ENCODE peak calls at places on chromosome 12, in ten cellular contexts. One of them, this sample, is unnamed.

GRCh38 chr12:12282761-12283160 is 15.9 kb upstream of the LRP6 start:
- DNase-seq in GM03348: peak
- DNase-seq in anterior cingulate cortex: no peak
- DNase-seq in germinal center: no peak
- DNase-seq in BE2C: no peak
- DNase-seq in fibroblast of lung: peak
- DNase-seq in mucosa of descending colon: no peak
- DNase-seq in dorsolateral prefrontal cortex: no peak
- DNase-seq in osteocyte: no peak
- DNase-seq in HuH-7.5: no peak
- DNase-seq in this sample: peak

GRCh38 chr12:48946943-48947342 is 10.3 kb downstream of the ARF3 start:
- DNase-seq in GM03348: no peak
- DNase-seq in anterior cingulate cortex: no peak
- DNase-seq in germinal center: no peak
- DNase-seq in BE2C: no peak
- DNase-seq in fibroblast of lung: no peak
- DNase-seq in mucosa of descending colon: no peak
- DNase-seq in dorsolateral prefrontal cortex: no peak
- DNase-seq in osteocyte: no peak
- DNase-seq in HuH-7.5: no peak
- DNase-seq in this sample: no peak

GRCh38 chr12:18549598-18549997 is 188.2 kb downstream of the PLCZ1 start:
- DNase-seq in GM03348: no peak
- DNase-seq in anterior cingulate cortex: no peak
- DNase-seq in germinal center: no peak
- DNase-seq in BE2C: no peak
- DNase-seq in fibroblast of lung: peak
- DNase-seq in mucosa of descending colon: no peak
- DNase-seq in dorsolateral prefrontal cortex: no peak
- DNase-seq in osteocyte: no peak
- DNase-seq in HuH-7.5: no peak
- DNase-seq in this sample: no peak

GRCh38 chr12:131779027-131779426 is 49.2 kb upstream of the MMP17 start:
- DNase-seq in GM03348: no peak
- DNase-seq in anterior cingulate cortex: no peak
- DNase-seq in germinal center: no peak
- DNase-seq in BE2C: no peak
- DNase-seq in fibroblast of lung: no peak
- DNase-seq in mucosa of descending colon: no peak
- DNase-seq in dorsolateral prefrontal cortex: no peak
- DNase-seq in osteocyte: no peak
- DNase-seq in HuH-7.5: no peak
- DNase-seq in this sample: no peak

GRCh38 chr12:5166976-5167375 is 123.3 kb downstream of the KCNA5 start:
- DNase-seq in GM03348: peak
- DNase-seq in anterior cingulate cortex: no peak
- DNase-seq in germinal center: no peak
- DNase-seq in BE2C: no peak
- DNase-seq in fibroblast of lung: peak
- DNase-seq in mucosa of descending colon: peak
- DNase-seq in dorsolateral prefrontal cortex: no peak
- DNase-seq in osteocyte: no peak
- DNase-seq in HuH-7.5: no peak
- DNase-seq in this sample: peak

GRCh38 chr12:5305425-5305824 is 126.5 kb upstream of the NTF3 start:
- DNase-seq in GM03348: no peak
- DNase-seq in anterior cingulate cortex: no peak
- DNase-seq in germinal center: no peak
- DNase-seq in BE2C: no peak
- DNase-seq in fibroblast of lung: no peak
- DNase-seq in mucosa of descending colon: peak
- DNase-seq in dorsolateral prefrontal cortex: no peak
- DNase-seq in osteocyte: no peak
- DNase-seq in HuH-7.5: no peak
- DNase-seq in this sample: no peak

GRCh38 chr12:6264402-6265037 is 46.0 kb upstream of the PLEKHG6 start:
- DNase-seq in GM03348: no peak
- DNase-seq in anterior cingulate cortex: no peak
- DNase-seq in germinal center: no peak
- DNase-seq in BE2C: no peak
- DNase-seq in fibroblast of lung: no peak
- DNase-seq in mucosa of descending colon: peak
- DNase-seq in dorsolateral prefrontal cortex: peak
- DNase-seq in osteocyte: no peak
- DNase-seq in HuH-7.5: no peak
- DNase-seq in this sample: no peak

GRCh38 chr12:64611430-64612286 is 1.4 kb downstream of the RASSF3 start:
- DNase-seq in GM03348: peak
- DNase-seq in anterior cingulate cortex: no peak
- DNase-seq in germinal center: peak
- DNase-seq in BE2C: peak
- DNase-seq in fibroblast of lung: peak
- DNase-seq in mucosa of descending colon: peak
- DNase-seq in dorsolateral prefrontal cortex: no peak
- DNase-seq in osteocyte: no peak
- DNase-seq in HuH-7.5: no peak
- DNase-seq in this sample: no peak

GRCh38 chr12:43758247-43758727 is 303 bp downstream of the PUS7L start:
- DNase-seq in GM03348: peak
- DNase-seq in anterior cingulate cortex: no peak
- DNase-seq in germinal center: no peak
- DNase-seq in BE2C: peak
- DNase-seq in fibroblast of lung: peak
- DNase-seq in mucosa of descending colon: peak
- DNase-seq in dorsolateral prefrontal cortex: peak
- DNase-seq in osteocyte: no peak
- DNase-seq in HuH-7.5: peak
- DNase-seq in this sample: peak

GRCh38 chr12:120249875-120250795 is 15.4 kb downstream of the PXN start:
- DNase-seq in GM03348: no peak
- DNase-seq in anterior cingulate cortex: no peak
- DNase-seq in germinal center: no peak
- DNase-seq in BE2C: no peak
- DNase-seq in fibroblast of lung: no peak
- DNase-seq in mucosa of descending colon: peak
- DNase-seq in dorsolateral prefrontal cortex: no peak
- DNase-seq in osteocyte: no peak
- DNase-seq in HuH-7.5: no peak
- DNase-seq in this sample: no peak

GRCh38 chr12:53039851-53040250 is 10.0 kb upstream of the TNS2 start:
- DNase-seq in GM03348: no peak
- DNase-seq in anterior cingulate cortex: no peak
- DNase-seq in germinal center: no peak
- DNase-seq in BE2C: no peak
- DNase-seq in fibroblast of lung: no peak
- DNase-seq in mucosa of descending colon: no peak
- DNase-seq in dorsolateral prefrontal cortex: no peak
- DNase-seq in osteocyte: no peak
- DNase-seq in HuH-7.5: no peak
- DNase-seq in this sample: no peak

GRCh38 chr12:105978686-105979085 is 160.1 kb downstream of the NUAK1 start:
- DNase-seq in GM03348: no peak
- DNase-seq in anterior cingulate cortex: no peak
- DNase-seq in germinal center: no peak
- DNase-seq in BE2C: no peak
- DNase-seq in fibroblast of lung: peak
- DNase-seq in mucosa of descending colon: no peak
- DNase-seq in dorsolateral prefrontal cortex: no peak
- DNase-seq in osteocyte: no peak
- DNase-seq in HuH-7.5: no peak
- DNase-seq in this sample: no peak

GRCh38 chr12:111224196-111225066 is 144.5 kb downstream of the PHETA1 start:
- DNase-seq in GM03348: no peak
- DNase-seq in anterior cingulate cortex: no peak
- DNase-seq in germinal center: no peak
- DNase-seq in BE2C: peak
- DNase-seq in fibroblast of lung: no peak
- DNase-seq in mucosa of descending colon: no peak
- DNase-seq in dorsolateral prefrontal cortex: no peak
- DNase-seq in osteocyte: no peak
- DNase-seq in HuH-7.5: no peak
- DNase-seq in this sample: no peak

GRCh38 chr12:13097526-13097925 is 5.9 kb downstream of the GSG1 start:
- DNase-seq in GM03348: peak
- DNase-seq in anterior cingulate cortex: no peak
- DNase-seq in germinal center: no peak
- DNase-seq in BE2C: no peak
- DNase-seq in fibroblast of lung: no peak
- DNase-seq in mucosa of descending colon: no peak
- DNase-seq in dorsolateral prefrontal cortex: no peak
- DNase-seq in osteocyte: no peak
- DNase-seq in HuH-7.5: no peak
- DNase-seq in this sample: no peak

GRCh38 chr12:13273850-13274249 is 77.3 kb downstream of the EMP1 start:
- DNase-seq in GM03348: no peak
- DNase-seq in anterior cingulate cortex: no peak
- DNase-seq in germinal center: no peak
- DNase-seq in BE2C: no peak
- DNase-seq in fibroblast of lung: no peak
- DNase-seq in mucosa of descending colon: no peak
- DNase-seq in dorsolateral prefrontal cortex: no peak
- DNase-seq in osteocyte: no peak
- DNase-seq in HuH-7.5: no peak
- DNase-seq in this sample: no peak

GRCh38 chr12:104656921-104657320 is 200.2 kb downstream of the CHST11 start:
- DNase-seq in GM03348: peak
- DNase-seq in anterior cingulate cortex: no peak
- DNase-seq in germinal center: no peak
- DNase-seq in BE2C: no peak
- DNase-seq in fibroblast of lung: no peak
- DNase-seq in mucosa of descending colon: no peak
- DNase-seq in dorsolateral prefrontal cortex: no peak
- DNase-seq in osteocyte: no peak
- DNase-seq in HuH-7.5: no peak
- DNase-seq in this sample: peak

GRCh38 chr12:69501154-69501895 is 31.1 kb downstream of the FRS2 start:
- DNase-seq in GM03348: peak
- DNase-seq in anterior cingulate cortex: no peak
- DNase-seq in germinal center: no peak
- DNase-seq in BE2C: no peak
- DNase-seq in fibroblast of lung: peak
- DNase-seq in mucosa of descending colon: no peak
- DNase-seq in dorsolateral prefrontal cortex: no peak
- DNase-seq in osteocyte: no peak
- DNase-seq in HuH-7.5: no peak
- DNase-seq in this sample: no peak

GRCh38 chr12:101670007-101670671 is 27.3 kb upstream of the CHPT1 start:
- DNase-seq in GM03348: peak
- DNase-seq in anterior cingulate cortex: no peak
- DNase-seq in germinal center: peak
- DNase-seq in BE2C: peak
- DNase-seq in fibroblast of lung: peak
- DNase-seq in mucosa of descending colon: peak
- DNase-seq in dorsolateral prefrontal cortex: no peak
- DNase-seq in osteocyte: no peak
- DNase-seq in HuH-7.5: peak
- DNase-seq in this sample: peak

GRCh38 chr12:26647091-26647490 is 185.9 kb downstream of the ITPR2 start:
- DNase-seq in GM03348: no peak
- DNase-seq in anterior cingulate cortex: no peak
- DNase-seq in germinal center: no peak
- DNase-seq in BE2C: no peak
- DNase-seq in fibroblast of lung: peak
- DNase-seq in mucosa of descending colon: no peak
- DNase-seq in dorsolateral prefrontal cortex: no peak
- DNase-seq in osteocyte: no peak
- DNase-seq in HuH-7.5: no peak
- DNase-seq in this sample: no peak

GRCh38 chr12:92702754-92703679 is at the start of gene PLEKHG7:
- DNase-seq in GM03348: no peak
- DNase-seq in anterior cingulate cortex: no peak
- DNase-seq in germinal center: peak
- DNase-seq in BE2C: no peak
- DNase-seq in fibroblast of lung: no peak
- DNase-seq in mucosa of descending colon: peak
- DNase-seq in dorsolateral prefrontal cortex: no peak
- DNase-seq in osteocyte: no peak
- DNase-seq in HuH-7.5: peak
- DNase-seq in this sample: peak

GRCh38 chr12:77232045-77232444 is 166.7 kb upstream of the E2F7 start:
- DNase-seq in GM03348: peak
- DNase-seq in anterior cingulate cortex: no peak
- DNase-seq in germinal center: no peak
- DNase-seq in BE2C: no peak
- DNase-seq in fibroblast of lung: peak
- DNase-seq in mucosa of descending colon: no peak
- DNase-seq in dorsolateral prefrontal cortex: no peak
- DNase-seq in osteocyte: no peak
- DNase-seq in HuH-7.5: no peak
- DNase-seq in this sample: peak

GRCh38 chr12:95615735-95616134 is 64.5 kb upstream of the USP44 start:
- DNase-seq in GM03348: no peak
- DNase-seq in anterior cingulate cortex: no peak
- DNase-seq in germinal center: no peak
- DNase-seq in BE2C: no peak
- DNase-seq in fibroblast of lung: peak
- DNase-seq in mucosa of descending colon: no peak
- DNase-seq in dorsolateral prefrontal cortex: no peak
- DNase-seq in osteocyte: no peak
- DNase-seq in HuH-7.5: no peak
- DNase-seq in this sample: no peak

GRCh38 chr12:1517007-1517406 is 77.4 kb downstream of the FBXL14 start:
- DNase-seq in GM03348: peak
- DNase-seq in anterior cingulate cortex: no peak
- DNase-seq in germinal center: no peak
- DNase-seq in BE2C: peak
- DNase-seq in fibroblast of lung: peak
- DNase-seq in mucosa of descending colon: no peak
- DNase-seq in dorsolateral prefrontal cortex: peak
- DNase-seq in osteocyte: no peak
- DNase-seq in HuH-7.5: no peak
- DNase-seq in this sample: peak

GRCh38 chr12:106147956-106148355 is 9.2 kb upstream of the NUAK1 start:
- DNase-seq in GM03348: no peak
- DNase-seq in anterior cingulate cortex: peak
- DNase-seq in germinal center: no peak
- DNase-seq in BE2C: peak
- DNase-seq in fibroblast of lung: no peak
- DNase-seq in mucosa of descending colon: peak
- DNase-seq in dorsolateral prefrontal cortex: peak
- DNase-seq in osteocyte: no peak
- DNase-seq in HuH-7.5: no peak
- DNase-seq in this sample: no peak

GRCh38 chr12:121124402-121125109 is 8.1 kb upstream of the P2RX7 start:
- DNase-seq in GM03348: peak
- DNase-seq in anterior cingulate cortex: no peak
- DNase-seq in germinal center: no peak
- DNase-seq in BE2C: no peak
- DNase-seq in fibroblast of lung: peak
- DNase-seq in mucosa of descending colon: no peak
- DNase-seq in dorsolateral prefrontal cortex: no peak
- DNase-seq in osteocyte: no peak
- DNase-seq in HuH-7.5: peak
- DNase-seq in this sample: peak

GRCh38 chr12:108648371-108648770 is 14.7 kb upstream of the SELPLG start:
- DNase-seq in GM03348: no peak
- DNase-seq in anterior cingulate cortex: no peak
- DNase-seq in germinal center: no peak
- DNase-seq in BE2C: no peak
- DNase-seq in fibroblast of lung: no peak
- DNase-seq in mucosa of descending colon: no peak
- DNase-seq in dorsolateral prefrontal cortex: no peak
- DNase-seq in osteocyte: no peak
- DNase-seq in HuH-7.5: no peak
- DNase-seq in this sample: no peak

GRCh38 chr12:79055926-79056674 is 191.5 kb downstream of the SYT1 start:
- DNase-seq in GM03348: peak
- DNase-seq in anterior cingulate cortex: no peak
- DNase-seq in germinal center: no peak
- DNase-seq in BE2C: no peak
- DNase-seq in fibroblast of lung: peak
- DNase-seq in mucosa of descending colon: no peak
- DNase-seq in dorsolateral prefrontal cortex: no peak
- DNase-seq in osteocyte: no peak
- DNase-seq in HuH-7.5: no peak
- DNase-seq in this sample: peak

GRCh38 chr12:6222009-6222702 is 22.0 kb downstream of the CD9 start:
- DNase-seq in GM03348: no peak
- DNase-seq in anterior cingulate cortex: no peak
- DNase-seq in germinal center: no peak
- DNase-seq in BE2C: no peak
- DNase-seq in fibroblast of lung: peak
- DNase-seq in mucosa of descending colon: peak
- DNase-seq in dorsolateral prefrontal cortex: no peak
- DNase-seq in osteocyte: no peak
- DNase-seq in HuH-7.5: no peak
- DNase-seq in this sample: peak